ENCODE peak calls at places on chromosomes 12 and 14, in eight cellular contexts. One of them, this sample, is unnamed.
A peak's percentile ranks its signal among the peaks of the same experiment; 100 is the strongest.

GRCh38 chr12:70267550-70267949 is 24.3 kb downstream of the CNOT2 start:
- DNase-seq in endothelial cell: no peak
- DNase-seq in NCI-H748 treated with DMSO at 0.1 percent for 48 hours: no peak
- DNase-seq in body of pancreas: no peak
- DNase-seq in CD8-positive, alpha-beta T cell: no peak
- DNase-seq in nephron progenitor cell: no peak
- DNase-seq in putamen: no peak
- DNase-seq in SW480: no peak
- DNase-seq in this sample: no peak

GRCh38 chr12:109277899-109278762 is 31.0 kb downstream of the FOXN4 start:
- DNase-seq in endothelial cell: no peak
- DNase-seq in NCI-H748 treated with DMSO at 0.1 percent for 48 hours: no peak
- DNase-seq in body of pancreas: no peak
- DNase-seq in CD8-positive, alpha-beta T cell: no peak
- DNase-seq in nephron progenitor cell: no peak
- DNase-seq in putamen: no peak
- DNase-seq in SW480: no peak
- DNase-seq in this sample: no peak

GRCh38 chr12:104672501-104673265 is 215.9 kb downstream of the CHST11 start:
- DNase-seq in endothelial cell: no peak
- DNase-seq in NCI-H748 treated with DMSO at 0.1 percent for 48 hours: no peak
- DNase-seq in body of pancreas: no peak
- DNase-seq in CD8-positive, alpha-beta T cell: no peak
- DNase-seq in nephron progenitor cell: no peak
- DNase-seq in putamen: no peak
- DNase-seq in SW480: no peak
- DNase-seq in this sample: no peak

GRCh38 chr14:31205681-31206535 is 1.7 kb downstream of the HECTD1 start:
- DNase-seq in endothelial cell: no peak
- DNase-seq in NCI-H748 treated with DMSO at 0.1 percent for 48 hours: peak; percentile 27
- DNase-seq in body of pancreas: no peak
- DNase-seq in CD8-positive, alpha-beta T cell: no peak
- DNase-seq in nephron progenitor cell: no peak
- DNase-seq in putamen: no peak
- DNase-seq in SW480: peak; percentile 79
- DNase-seq in this sample: peak; percentile 62

GRCh38 chr14:24430682-24431568 is 1.2 kb downstream of the KHNYN start:
- DNase-seq in endothelial cell: no peak
- DNase-seq in NCI-H748 treated with DMSO at 0.1 percent for 48 hours: no peak
- DNase-seq in body of pancreas: peak; percentile 26
- DNase-seq in CD8-positive, alpha-beta T cell: peak; percentile 67
- DNase-seq in nephron progenitor cell: peak; percentile 23
- DNase-seq in putamen: no peak
- DNase-seq in SW480: no peak
- DNase-seq in this sample: no peak

GRCh38 chr14:100546051-100546443 is 41.2 kb downstream of the BEGAIN start:
- DNase-seq in endothelial cell: no peak
- DNase-seq in NCI-H748 treated with DMSO at 0.1 percent for 48 hours: no peak
- DNase-seq in body of pancreas: peak; percentile 45
- DNase-seq in CD8-positive, alpha-beta T cell: no peak
- DNase-seq in nephron progenitor cell: no peak
- DNase-seq in putamen: no peak
- DNase-seq in SW480: no peak
- DNase-seq in this sample: peak; percentile 32

GRCh38 chr12:130155416-130156073 is 6.7 kb upstream of the FZD10 start:
- DNase-seq in endothelial cell: no peak
- DNase-seq in NCI-H748 treated with DMSO at 0.1 percent for 48 hours: no peak
- DNase-seq in body of pancreas: no peak
- DNase-seq in CD8-positive, alpha-beta T cell: no peak
- DNase-seq in nephron progenitor cell: no peak
- DNase-seq in putamen: no peak
- DNase-seq in SW480: no peak
- DNase-seq in this sample: no peak

GRCh38 chr12:52350021-52350620 is 17.2 kb downstream of the KRT85 start:
- DNase-seq in endothelial cell: no peak
- DNase-seq in NCI-H748 treated with DMSO at 0.1 percent for 48 hours: no peak
- DNase-seq in body of pancreas: no peak
- DNase-seq in CD8-positive, alpha-beta T cell: no peak
- DNase-seq in nephron progenitor cell: no peak
- DNase-seq in putamen: no peak
- DNase-seq in SW480: no peak
- DNase-seq in this sample: no peak

GRCh38 chr14:74616996-74617700 is 5.1 kb upstream of the LTBP2 start:
- DNase-seq in endothelial cell: no peak
- DNase-seq in NCI-H748 treated with DMSO at 0.1 percent for 48 hours: no peak
- DNase-seq in body of pancreas: peak; percentile 28
- DNase-seq in CD8-positive, alpha-beta T cell: no peak
- DNase-seq in nephron progenitor cell: no peak
- DNase-seq in putamen: no peak
- DNase-seq in SW480: no peak
- DNase-seq in this sample: no peak

GRCh38 chr14:50658203-50658602 is 9.9 kb downstream of the SAV1 start:
- DNase-seq in endothelial cell: no peak
- DNase-seq in NCI-H748 treated with DMSO at 0.1 percent for 48 hours: no peak
- DNase-seq in body of pancreas: peak; percentile 27
- DNase-seq in CD8-positive, alpha-beta T cell: no peak
- DNase-seq in nephron progenitor cell: no peak
- DNase-seq in putamen: no peak
- DNase-seq in SW480: no peak
- DNase-seq in this sample: peak; percentile 75

GRCh38 chr12:124032265-124032886 is 59.4 kb downstream of the ZNF664 start:
- DNase-seq in endothelial cell: peak; percentile 62
- DNase-seq in NCI-H748 treated with DMSO at 0.1 percent for 48 hours: peak; percentile 18
- DNase-seq in body of pancreas: peak; percentile 50
- DNase-seq in CD8-positive, alpha-beta T cell: no peak
- DNase-seq in nephron progenitor cell: peak; percentile 55
- DNase-seq in putamen: peak; percentile 60
- DNase-seq in SW480: peak; percentile 42
- DNase-seq in this sample: peak; percentile 78

GRCh38 chr12:4628406-4628805 is 20.4 kb downstream of the AKAP3 start:
- DNase-seq in endothelial cell: no peak
- DNase-seq in NCI-H748 treated with DMSO at 0.1 percent for 48 hours: no peak
- DNase-seq in body of pancreas: no peak
- DNase-seq in CD8-positive, alpha-beta T cell: no peak
- DNase-seq in nephron progenitor cell: no peak
- DNase-seq in putamen: no peak
- DNase-seq in SW480: no peak
- DNase-seq in this sample: peak; percentile 86

GRCh38 chr14:38127356-38127755 is 80.3 kb upstream of the SSTR1 start:
- DNase-seq in endothelial cell: no peak
- DNase-seq in NCI-H748 treated with DMSO at 0.1 percent for 48 hours: no peak
- DNase-seq in body of pancreas: no peak
- DNase-seq in CD8-positive, alpha-beta T cell: no peak
- DNase-seq in nephron progenitor cell: no peak
- DNase-seq in putamen: no peak
- DNase-seq in SW480: no peak
- DNase-seq in this sample: no peak

GRCh38 chr14:64947710-64948611 is 5.4 kb upstream of the GPX2 start:
- DNase-seq in endothelial cell: no peak
- DNase-seq in NCI-H748 treated with DMSO at 0.1 percent for 48 hours: no peak
- DNase-seq in body of pancreas: no peak
- DNase-seq in CD8-positive, alpha-beta T cell: no peak
- DNase-seq in nephron progenitor cell: no peak
- DNase-seq in putamen: no peak
- DNase-seq in SW480: no peak
- DNase-seq in this sample: no peak

This sample was measured in SK-MEL-5.